ENCODE peak calls at places on chromosome 1, in ten cellular contexts. I is fibroblast of lung; Q is PC-9; A is CD8-positive, alpha-beta T cell; E is right atrium auricular region; H is endodermal cell; U is lung; N is mammary epithelial cell; J is ovary; B is tibial nerve. T is an unnamed sample. For H3K36me3, the result is how much of the 10 kb centered on the place peaks cover.

GRCh38 chr1:217090073-217090911 is 367.1 kb upstream of the ESRRG start:
- DNase-seq in I (no peak), Q (no peak), A (no peak), E (peak), H (peak), U (no peak), N (no peak), J (no peak), B (no peak), T (no peak)

GRCh38 chr1:155077346-155077745 is 1.3 kb upstream of the EFNA3 start:
- DNase-seq in I (no peak), Q (no peak), A (no peak), E (no peak), H (peak), U (no peak), N (no peak), J (no peak), B (no peak), T (no peak)

GRCh38 chr1:223487514-223488259 is 94.5 kb downstream of the CCDC185 start:
- DNase-seq in I (no peak), Q (no peak), A (no peak), E (no peak), H (peak), U (peak), N (no peak), J (no peak), B (no peak), T (no peak)

GRCh38 chr1:1179339-1179982 is 5.8 kb downstream of the TTLL10 start:
- DNase-seq in I (no peak), Q (no peak), A (peak), E (no peak), H (peak), U (no peak), N (no peak), J (peak), B (no peak), T (no peak)

GRCh38 chr1:18955442-18956188 is 861 bp downstream of the IFFO2 start:
- DNase-seq in I (no peak), Q (peak), A (peak), E (no peak), H (peak), U (no peak), N (peak), J (peak), B (no peak), T (no peak)

GRCh38 chr1:167819849-167820683 is 93.9 kb downstream of the ADCY10 start:
- DNase-seq in I (peak), Q (peak), A (no peak), E (peak), H (peak), U (peak), N (peak), J (peak), B (peak), T (peak)

GRCh38 chr1:50346621-50347020 is 76.6 kb downstream of the DMRTA2 start:
- DNase-seq in I (no peak), Q (no peak), A (no peak), E (peak), H (no peak), U (no peak), N (no peak), J (no peak), B (no peak), T (no peak)

GRCh38 chr1:6470132-6471085 is 4.4 kb upstream of the TNFRSF25 start:
- DNase-seq in I (no peak), Q (no peak), A (no peak), E (no peak), H (no peak), U (no peak), N (no peak), J (no peak), B (no peak), T (no peak)

GRCh38 chr1:39825432-39825941 is 36.8 kb upstream of the BMP8B start:
- DNase-seq in I (no peak), Q (no peak), A (no peak), E (no peak), H (no peak), U (no peak), N (no peak), J (no peak), B (no peak), T (no peak)

GRCh38 chr1:67618285-67619018 is 66.5 kb upstream of the GADD45A start:
- DNase-seq in I (peak), Q (no peak), A (no peak), E (peak), H (no peak), U (peak), N (peak), J (peak), B (peak), T (peak)

GRCh38 chr1:119159096-119159495 is 18.6 kb upstream of the WARS2 start:
- DNase-seq in I (peak), Q (no peak), A (no peak), E (no peak), H (no peak), U (no peak), N (no peak), J (no peak), B (no peak), T (no peak)

GRCh38 chr1:6586404-6586816 is 6.6 kb downstream of the ZBTB48 start:
- DNase-seq in I (no peak), Q (no peak), A (no peak), E (no peak), H (no peak), U (no peak), N (no peak), J (no peak), B (no peak), T (no peak)

GRCh38 chr1:227228201-227228600 is 90.1 kb downstream of the CDC42BPA start:
- DNase-seq in I (no peak), Q (no peak), A (no peak), E (no peak), H (no peak), U (no peak), N (no peak), J (no peak), B (no peak), T (no peak)

GRCh38 chr1:24416666-24417391 is 1.2 kb downstream of the NIPAL3 start:
- DNase-seq in I (peak), Q (peak), A (peak), E (no peak), H (no peak), U (no peak), N (peak), J (no peak), B (no peak), T (peak)

GRCh38 chr1:109186704-109187071 is 27.0 kb upstream of the SARS1 start:
- DNase-seq in I (peak), Q (no peak), A (no peak), E (no peak), H (no peak), U (peak), N (no peak), J (peak), B (no peak), T (no peak)

GRCh38 chr1:213997772-213998107 is 10.0 kb downstream of the PROX1 start:
- DNase-seq in I (no peak), Q (no peak), A (no peak), E (no peak), H (no peak), U (no peak), N (no peak), J (peak), B (no peak), T (no peak)

GRCh38 chr1:235011064-235011598 is 117.5 kb downstream of the TOMM20 start:
- DNase-seq in I (no peak), Q (no peak), A (peak), E (no peak), H (peak), U (no peak), N (no peak), J (no peak), B (no peak), T (no peak)

GRCh38 chr1:78492376-78492950 is 1.7 kb downstream of the PTGFR start:
- DNase-seq in I (no peak), Q (no peak), A (no peak), E (no peak), H (no peak), U (no peak), N (no peak), J (no peak), B (peak), T (no peak)

GRCh38 chr1:78497196-78497595 is 6.4 kb downstream of the PTGFR start:
- DNase-seq in I (peak), Q (no peak), A (no peak), E (no peak), H (no peak), U (no peak), N (no peak), J (no peak), B (no peak), T (no peak)

GRCh38 chr1:78493456-78493855 is 2.7 kb downstream of the PTGFR start:
- DNase-seq in I (no peak), Q (no peak), A (no peak), E (no peak), H (no peak), U (no peak), N (no peak), J (no peak), B (no peak), T (no peak)

GRCh38 chr1:78490861-78491310 is at the start of gene PTGFR:
- DNase-seq in I (peak), Q (peak), A (no peak), E (no peak), H (peak), U (no peak), N (peak), J (peak), B (peak), T (no peak)

DNA sequence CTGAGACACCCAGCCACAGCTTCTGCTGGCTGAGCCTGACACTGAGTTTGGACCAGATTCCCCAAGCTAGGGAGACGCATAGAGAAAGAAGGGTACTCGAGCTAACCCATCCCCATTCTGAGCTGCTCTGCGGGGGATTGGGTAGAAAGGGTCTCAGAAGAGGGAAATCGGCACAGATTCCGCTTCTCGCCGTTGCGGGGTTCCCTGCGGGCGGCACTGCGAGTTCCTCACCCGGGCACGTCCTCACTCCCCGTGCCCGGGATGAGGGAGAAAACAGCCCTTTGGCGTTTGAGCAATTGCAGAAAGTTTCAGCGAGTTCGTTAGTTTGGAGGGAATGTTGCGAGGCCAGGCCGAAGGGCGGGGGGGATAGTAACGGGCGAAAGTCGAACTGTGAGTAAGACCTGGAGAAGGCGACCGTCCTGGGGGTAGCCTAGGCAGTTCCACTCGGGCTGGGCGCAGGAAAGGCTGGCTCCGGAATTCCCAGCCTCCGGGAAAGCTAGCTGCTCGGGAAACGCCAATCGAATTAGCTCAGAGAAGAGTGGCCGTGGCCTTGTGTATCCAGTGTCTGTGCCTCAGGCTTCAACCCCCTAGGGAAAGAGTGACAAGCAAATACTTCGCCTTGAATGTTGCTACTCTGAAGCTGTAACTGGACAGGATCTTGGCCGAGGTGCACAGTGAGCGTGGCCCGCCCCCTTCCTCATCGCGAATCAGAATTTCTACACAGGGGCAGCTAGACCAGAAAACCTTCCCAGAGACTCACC is 717 bp downstream of the PTGFR start:
- DNase-seq in I (peak), Q (peak), A (no peak), E (peak), H (peak), U (no peak), N (peak), J (peak), B (peak), T (peak)
- H3K4me3 ChIP-seq in I (peak), Q (peak), A (no peak), E (peak), H (peak), U (peak), N (peak), J (peak), B (peak), T (peak)

DNA sequence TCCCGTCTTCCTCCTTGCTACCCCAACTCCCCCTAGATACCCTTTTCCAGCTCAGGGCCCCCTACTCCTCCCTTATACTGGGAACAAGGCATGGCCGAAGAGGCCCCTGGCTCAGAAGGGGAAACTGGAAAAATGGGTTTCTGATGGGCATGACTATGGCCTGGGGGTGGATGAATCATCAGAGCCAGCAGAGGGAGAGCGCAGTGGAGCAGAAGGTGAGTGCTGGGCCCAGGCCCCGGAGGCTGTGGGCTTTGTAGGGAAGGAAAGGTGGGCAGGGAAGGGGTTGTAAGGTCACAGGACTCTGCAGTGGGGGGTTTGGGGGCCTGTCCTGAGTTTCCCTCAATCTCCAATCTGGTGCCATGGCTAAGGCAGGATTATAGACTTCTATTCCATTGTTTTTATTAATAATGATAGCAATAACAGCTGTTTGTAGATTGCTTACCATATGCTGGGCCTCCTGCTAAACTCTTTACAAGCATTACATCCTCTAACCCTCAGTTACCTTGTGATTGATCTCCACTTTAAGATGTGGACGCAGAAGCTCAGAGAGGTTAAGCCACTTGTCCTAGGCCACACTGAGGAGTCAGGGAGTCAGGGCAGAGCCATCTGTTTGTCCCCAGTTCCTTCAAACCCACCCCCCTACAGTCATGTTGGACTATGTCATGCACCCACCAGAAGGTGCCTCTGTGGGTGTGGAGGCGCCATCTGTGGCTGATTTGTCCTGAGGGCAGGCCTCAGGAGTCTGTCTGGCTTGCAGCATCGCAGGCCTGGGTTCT is 36.2 kb upstream of the ZNF362 start:
- DNase-seq in I (peak), Q (peak), A (no peak), E (no peak), H (peak), U (no peak), N (peak), J (no peak), B (no peak), T (no peak)
- TF ChIP-seq CTCF in I (no peak), Q (no peak), A (no peak), E (no peak), H (peak), U (no peak), N (no peak), J (no peak), B (no peak), T (no peak)

GRCh38 chr1:153771241-153771640 is 4.0 kb upstream of the SLC27A3 start:
- DNase-seq in I (no peak), Q (no peak), A (no peak), E (no peak), H (no peak), U (no peak), N (no peak), J (no peak), B (no peak), T (no peak)

GRCh38 chr1:153768316-153769126 is 6.7 kb upstream of the SLC27A3 start:
- DNase-seq in I (no peak), Q (no peak), A (no peak), E (no peak), H (no peak), U (peak), N (no peak), J (no peak), B (no peak), T (no peak)

GRCh38 chr1:153764315-153764714 is 10.9 kb upstream of the SLC27A3 start:
- DNase-seq in I (no peak), Q (no peak), A (no peak), E (no peak), H (no peak), U (no peak), N (no peak), J (no peak), B (no peak), T (no peak)

GRCh38 chr1:153770812-153771211 is 4.4 kb upstream of the SLC27A3 start:
- DNase-seq in I (no peak), Q (no peak), A (no peak), E (no peak), H (no peak), U (no peak), N (no peak), J (no peak), B (no peak), T (no peak)

DNA sequence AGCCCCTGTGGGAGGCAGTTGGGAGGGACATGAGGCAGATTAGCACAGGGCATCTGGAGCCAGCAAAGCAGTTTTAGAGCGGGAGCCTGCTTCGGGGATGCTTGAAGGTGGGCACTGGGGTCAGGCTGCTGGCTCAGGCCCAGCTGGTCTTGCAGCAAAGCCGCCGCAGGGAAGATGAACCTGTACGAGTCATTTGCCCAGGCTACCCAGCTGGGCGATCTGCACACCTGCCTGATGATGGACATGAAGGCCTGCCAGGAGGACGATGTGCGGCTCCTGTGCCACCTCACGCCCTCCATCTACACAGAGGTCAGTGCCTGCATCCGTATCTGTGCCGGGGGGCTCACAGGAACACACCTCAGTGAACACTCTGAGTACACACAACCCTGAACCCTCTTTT is 7.7 kb upstream of the SLC27A3 start:
- DNase-seq in I (no peak), Q (no peak), A (no peak), E (no peak), H (no peak), U (no peak), N (no peak), J (no peak), B (no peak), T (no peak)
- H3K36me3 ChIP-seq in I (under half), Q (under half), A (under half), E (half or more), H (half or more), U (half or more), N (under half), J (under half), B (under half), T (under half)

GRCh38 chr1:89633745-89634625 is 1.1 kb downstream of the LRRC8C start:
- DNase-seq in I (peak), Q (no peak), A (no peak), E (no peak), H (peak), U (no peak), N (peak), J (peak), B (no peak), T (no peak)

GRCh38 chr1:89637496-89637895 is 4.6 kb downstream of the LRRC8C start:
- DNase-seq in I (no peak), Q (no peak), A (no peak), E (no peak), H (no peak), U (no peak), N (no peak), J (no peak), B (no peak), T (no peak)

GRCh38 chr1:89633103-89633744 is at the start of gene LRRC8C:
- DNase-seq in I (peak), Q (peak), A (peak), E (no peak), H (no peak), U (peak), N (peak), J (peak), B (no peak), T (no peak)

GRCh38 chr1:89632213-89633102 is 462 bp upstream of the LRRC8C start:
- DNase-seq in I (peak), Q (peak), A (peak), E (peak), H (peak), U (peak), N (peak), J (peak), B (peak), T (no peak)

GRCh38 chr1:89635825-89636815 is 3.2 kb downstream of the LRRC8C start:
- DNase-seq in I (peak), Q (no peak), A (no peak), E (no peak), H (no peak), U (no peak), N (peak), J (no peak), B (no peak), T (no peak)
- H3K4me3 ChIP-seq in I (peak), Q (no peak), A (no peak), E (no peak), H (no peak), U (no peak), N (peak), J (no peak), B (peak), T (no peak)

DNA sequence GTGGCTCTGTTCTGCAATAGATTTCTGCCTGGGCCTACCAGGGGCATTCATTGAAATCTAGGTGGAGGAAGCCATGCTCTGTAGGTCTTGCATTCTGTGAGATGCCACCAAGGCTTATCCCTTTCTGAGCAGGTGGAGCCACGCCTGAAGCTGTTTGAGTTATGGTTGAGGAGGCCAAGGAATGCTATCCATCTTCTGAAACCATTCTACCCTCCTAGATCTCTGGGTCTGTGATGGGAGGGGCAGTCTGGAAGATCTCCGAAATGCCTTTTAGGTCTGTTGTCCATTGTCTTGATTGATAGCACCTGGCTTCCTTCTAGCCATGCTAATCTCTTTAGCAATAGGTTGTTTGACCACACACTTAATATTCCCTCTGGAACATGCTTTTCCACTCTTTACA is 45.1 kb downstream of the AK4 start:
- DNase-seq in I (peak), Q (no peak), A (no peak), E (no peak), H (no peak), U (no peak), N (no peak), J (no peak), B (no peak), T (no peak)
- TF ChIP-seq CTCF in I (no peak), Q (no peak), A (no peak), E (no peak), H (no peak), U (no peak), N (no peak), J (no peak), B (no peak), T (no peak)

GRCh38 chr1:8870118-8870517 is 8.4 kb downstream of the ENO1 start:
- DNase-seq in I (no peak), Q (no peak), A (no peak), E (no peak), H (peak), U (no peak), N (no peak), J (no peak), B (no peak), T (no peak)
- H3K36me3 ChIP-seq in I (under half), Q (half or more), A (half or more), E (half or more), H (half or more), U (half or more), N (half or more), J (under half), B (half or more), T (under half)

GRCh38 chr1:93446837-93447451 is 974 bp upstream of the FNBP1L start:
- DNase-seq in I (no peak), Q (peak), A (no peak), E (no peak), H (no peak), U (peak), N (peak), J (peak), B (no peak), T (no peak)
- H3K4me3 ChIP-seq in I (peak), Q (peak), A (no peak), E (peak), H (peak), U (peak), N (peak), J (peak), B (peak), T (peak)

DNA sequence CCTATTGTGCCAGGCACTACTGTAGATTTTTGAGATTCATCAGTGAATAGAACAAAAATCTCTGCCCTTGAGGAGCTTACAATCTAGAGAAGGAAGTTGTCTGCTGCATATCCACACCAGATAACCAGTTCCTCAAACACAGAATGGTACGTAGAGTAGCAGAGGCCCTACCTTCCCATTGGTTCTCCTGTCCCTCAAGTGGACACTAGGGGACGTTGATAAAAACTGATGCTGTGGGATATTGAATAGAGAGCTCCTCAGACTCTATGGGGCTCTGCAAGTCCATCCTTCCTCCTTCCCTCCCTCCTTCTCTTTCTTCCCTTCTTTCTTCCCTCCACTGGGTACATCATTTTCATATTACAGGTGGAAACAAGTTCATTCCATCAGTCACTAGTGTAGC is 371.3 kb downstream of the PBX1 start:
- DNase-seq in I (no peak), Q (no peak), A (no peak), E (no peak), H (no peak), U (no peak), N (no peak), J (no peak), B (no peak), T (no peak)
- TF ChIP-seq CTCF in I (no peak), Q (no peak), A (no peak), E (no peak), H (peak), U (no peak), N (no peak), J (no peak), B (no peak), T (no peak)